ENCODE peak calls at places on chromosomes 13 and 19, in seven cellular contexts. One of them, this sample, is unnamed.

GRCh38 chr13:110403721-110404120 is 96.6 kb downstream of the COL4A2 start:
- DNase-seq in heart right ventricle: no peak
- DNase-seq in ovary: no peak
- DNase-seq in dorsolateral prefrontal cortex: no peak
- DNase-seq in brain microvascular endothelial cell: no peak
- DNase-seq in choroid plexus epithelial cell: peak
- DNase-seq in neural progenitor cell: no peak
- DNase-seq in this sample: no peak

GRCh38 chr13:99176309-99177276 is 24.1 kb upstream of the UBAC2 start:
- DNase-seq in heart right ventricle: peak
- DNase-seq in ovary: peak
- DNase-seq in dorsolateral prefrontal cortex: peak
- DNase-seq in brain microvascular endothelial cell: peak
- DNase-seq in choroid plexus epithelial cell: peak
- DNase-seq in neural progenitor cell: peak
- DNase-seq in this sample: peak

GRCh38 chr19:17641181-17641580 is 47.0 kb downstream of the UNC13A start:
- DNase-seq in heart right ventricle: no peak
- DNase-seq in ovary: no peak
- DNase-seq in dorsolateral prefrontal cortex: no peak
- DNase-seq in brain microvascular endothelial cell: no peak
- DNase-seq in choroid plexus epithelial cell: no peak
- DNase-seq in neural progenitor cell: no peak
- DNase-seq in this sample: no peak

GRCh38 chr13:93146584-93147292 is 79.9 kb upstream of the GPC6 start:
- DNase-seq in heart right ventricle: no peak
- DNase-seq in ovary: no peak
- DNase-seq in dorsolateral prefrontal cortex: no peak
- DNase-seq in brain microvascular endothelial cell: peak
- DNase-seq in choroid plexus epithelial cell: peak
- DNase-seq in neural progenitor cell: no peak
- DNase-seq in this sample: no peak

GRCh38 chr19:42322305-42322704 is 3.1 kb upstream of the MEGF8 start:
- DNase-seq in heart right ventricle: no peak
- DNase-seq in ovary: no peak
- DNase-seq in dorsolateral prefrontal cortex: no peak
- DNase-seq in brain microvascular endothelial cell: no peak
- DNase-seq in choroid plexus epithelial cell: no peak
- DNase-seq in neural progenitor cell: no peak
- DNase-seq in this sample: no peak

GRCh38 chr19:42191855-42192254 is 25.6 kb downstream of the DEDD2 start:
- DNase-seq in heart right ventricle: no peak
- DNase-seq in ovary: no peak
- DNase-seq in dorsolateral prefrontal cortex: no peak
- DNase-seq in brain microvascular endothelial cell: no peak
- DNase-seq in choroid plexus epithelial cell: peak
- DNase-seq in neural progenitor cell: no peak
- DNase-seq in this sample: no peak

GRCh38 chr13:35859981-35860380 is 271.2 kb downstream of the DCLK1 start:
- DNase-seq in heart right ventricle: no peak
- DNase-seq in ovary: no peak
- DNase-seq in dorsolateral prefrontal cortex: no peak
- DNase-seq in brain microvascular endothelial cell: no peak
- DNase-seq in choroid plexus epithelial cell: no peak
- DNase-seq in neural progenitor cell: no peak
- DNase-seq in this sample: no peak

GRCh38 chr13:70173236-70173959 is 65.1 kb upstream of the KLHL1 start:
- DNase-seq in heart right ventricle: no peak
- DNase-seq in ovary: no peak
- DNase-seq in dorsolateral prefrontal cortex: no peak
- DNase-seq in brain microvascular endothelial cell: no peak
- DNase-seq in choroid plexus epithelial cell: peak
- DNase-seq in neural progenitor cell: no peak
- DNase-seq in this sample: no peak

GRCh38 chr19:15640904-15641597 is 354 bp downstream of the CYP4F3 start:
- DNase-seq in heart right ventricle: no peak
- DNase-seq in ovary: no peak
- DNase-seq in dorsolateral prefrontal cortex: no peak
- DNase-seq in brain microvascular endothelial cell: no peak
- DNase-seq in choroid plexus epithelial cell: no peak
- DNase-seq in neural progenitor cell: no peak
- DNase-seq in this sample: no peak

GRCh38 chr19:16587031-16588023 is 15.1 kb upstream of the SLC35E1 start:
- DNase-seq in heart right ventricle: no peak
- DNase-seq in ovary: no peak
- DNase-seq in dorsolateral prefrontal cortex: no peak
- DNase-seq in brain microvascular endothelial cell: peak
- DNase-seq in choroid plexus epithelial cell: peak
- DNase-seq in neural progenitor cell: no peak
- DNase-seq in this sample: no peak

GRCh38 chr13:113275387-113275786 is 21.7 kb upstream of the LAMP1 start:
- DNase-seq in heart right ventricle: no peak
- DNase-seq in ovary: peak
- DNase-seq in dorsolateral prefrontal cortex: no peak
- DNase-seq in brain microvascular endothelial cell: peak
- DNase-seq in choroid plexus epithelial cell: peak
- DNase-seq in neural progenitor cell: peak
- DNase-seq in this sample: no peak

GRCh38 chr13:43285891-43286602 is 262.7 kb downstream of the DNAJC15 start:
- DNase-seq in heart right ventricle: no peak
- DNase-seq in ovary: no peak
- DNase-seq in dorsolateral prefrontal cortex: peak
- DNase-seq in brain microvascular endothelial cell: peak
- DNase-seq in choroid plexus epithelial cell: peak
- DNase-seq in neural progenitor cell: peak
- DNase-seq in this sample: no peak

GRCh38 chr19:52935434-52935833 is 12.2 kb upstream of the ZNF888 start:
- DNase-seq in heart right ventricle: no peak
- DNase-seq in ovary: no peak
- DNase-seq in dorsolateral prefrontal cortex: no peak
- DNase-seq in brain microvascular endothelial cell: peak
- DNase-seq in choroid plexus epithelial cell: peak
- DNase-seq in neural progenitor cell: no peak
- DNase-seq in this sample: no peak

GRCh38 chr13:49399801-49400472 is 43.9 kb downstream of the CAB39L start:
- DNase-seq in heart right ventricle: no peak
- DNase-seq in ovary: no peak
- DNase-seq in dorsolateral prefrontal cortex: no peak
- DNase-seq in brain microvascular endothelial cell: no peak
- DNase-seq in choroid plexus epithelial cell: no peak
- DNase-seq in neural progenitor cell: no peak
- DNase-seq in this sample: no peak

GRCh38 chr13:102302534-102302933 is 99.3 kb downstream of the FGF14 start:
- DNase-seq in heart right ventricle: no peak
- DNase-seq in ovary: no peak
- DNase-seq in dorsolateral prefrontal cortex: no peak
- DNase-seq in brain microvascular endothelial cell: no peak
- DNase-seq in choroid plexus epithelial cell: no peak
- DNase-seq in neural progenitor cell: no peak
- DNase-seq in this sample: no peak

GRCh38 chr13:36082396-36082795 is 48.8 kb downstream of the DCLK1 start:
- DNase-seq in heart right ventricle: no peak
- DNase-seq in ovary: no peak
- DNase-seq in dorsolateral prefrontal cortex: no peak
- DNase-seq in brain microvascular endothelial cell: no peak
- DNase-seq in choroid plexus epithelial cell: no peak
- DNase-seq in neural progenitor cell: no peak
- DNase-seq in this sample: no peak

GRCh38 chr19:50333737-50334617 is 4.8 kb upstream of the KCNC3 start:
- DNase-seq in heart right ventricle: peak
- DNase-seq in ovary: peak
- DNase-seq in dorsolateral prefrontal cortex: peak
- DNase-seq in brain microvascular endothelial cell: no peak
- DNase-seq in choroid plexus epithelial cell: no peak
- DNase-seq in neural progenitor cell: peak
- DNase-seq in this sample: peak

GRCh38 chr13:27038323-27038722 is 133.3 kb downstream of the USP12 start:
- DNase-seq in heart right ventricle: no peak
- DNase-seq in ovary: no peak
- DNase-seq in dorsolateral prefrontal cortex: no peak
- DNase-seq in brain microvascular endothelial cell: peak
- DNase-seq in choroid plexus epithelial cell: peak
- DNase-seq in neural progenitor cell: no peak
- DNase-seq in this sample: no peak

GRCh38 chr19:392375-392970 is 16.5 kb downstream of the C2CD4C start:
- DNase-seq in heart right ventricle: no peak
- DNase-seq in ovary: no peak
- DNase-seq in dorsolateral prefrontal cortex: no peak
- DNase-seq in brain microvascular endothelial cell: no peak
- DNase-seq in choroid plexus epithelial cell: no peak
- DNase-seq in neural progenitor cell: no peak
- DNase-seq in this sample: peak

GRCh38 chr13:30567072-30567471 is 50.6 kb upstream of the USPL1 start:
- DNase-seq in heart right ventricle: no peak
- DNase-seq in ovary: no peak
- DNase-seq in dorsolateral prefrontal cortex: no peak
- DNase-seq in brain microvascular endothelial cell: no peak
- DNase-seq in choroid plexus epithelial cell: no peak
- DNase-seq in neural progenitor cell: no peak
- DNase-seq in this sample: no peak

GRCh38 chr19:4208385-4209094 is 20.8 kb upstream of the EBI3 start:
- DNase-seq in heart right ventricle: no peak
- DNase-seq in ovary: no peak
- DNase-seq in dorsolateral prefrontal cortex: no peak
- DNase-seq in brain microvascular endothelial cell: peak
- DNase-seq in choroid plexus epithelial cell: peak
- DNase-seq in neural progenitor cell: peak
- DNase-seq in this sample: no peak

DNA sequence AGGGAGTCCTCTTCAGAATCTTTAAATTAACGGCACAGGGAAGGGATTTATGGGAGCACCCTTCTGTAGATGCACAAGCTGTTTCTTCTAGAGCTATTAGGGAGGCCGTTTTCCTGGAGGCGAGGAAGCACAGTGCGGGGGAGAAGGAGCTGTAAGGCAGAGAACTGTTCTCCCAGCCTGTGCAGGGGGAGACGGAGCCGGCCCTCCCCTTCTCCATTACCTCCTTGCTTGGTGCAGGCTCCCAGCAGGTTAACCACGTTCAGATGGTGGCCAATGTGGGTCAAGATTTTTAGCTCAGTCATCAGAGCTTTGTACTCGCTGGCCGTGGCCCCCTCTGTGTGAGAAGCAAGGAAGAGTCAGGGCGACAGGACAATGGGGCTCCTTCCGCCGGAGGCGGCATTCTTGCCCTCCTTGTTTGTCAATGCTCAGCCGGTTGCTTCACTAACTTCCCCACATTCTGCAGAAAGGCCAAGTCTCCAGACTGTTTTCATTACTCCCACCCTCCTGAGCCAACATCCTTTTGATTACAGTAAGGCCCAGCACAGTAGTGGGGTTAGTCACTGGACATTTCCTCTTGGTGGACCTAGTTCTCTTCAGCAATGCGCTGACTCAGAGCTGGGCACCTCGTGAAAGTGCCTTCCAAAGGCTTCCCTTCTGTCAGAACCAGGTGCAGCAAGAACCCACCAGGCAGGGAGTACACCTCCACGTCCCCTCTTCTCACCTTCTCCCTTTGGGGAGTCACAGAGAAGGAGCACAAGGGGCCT is 165.4 kb downstream of the FLT1 start:
- DNase-seq in heart right ventricle: peak
- DNase-seq in ovary: peak
- DNase-seq in dorsolateral prefrontal cortex: no peak
- DNase-seq in brain microvascular endothelial cell: peak
- DNase-seq in choroid plexus epithelial cell: peak
- DNase-seq in neural progenitor cell: peak
- DNase-seq in this sample: no peak
- TF ChIP-seq CTCF in heart right ventricle: no peak
- TF ChIP-seq CTCF in ovary: no peak
- TF ChIP-seq CTCF in dorsolateral prefrontal cortex: no peak
- TF ChIP-seq CTCF in brain microvascular endothelial cell: no peak
- TF ChIP-seq CTCF in choroid plexus epithelial cell: no peak
- TF ChIP-seq CTCF in neural progenitor cell: no peak
- TF ChIP-seq CTCF in this sample: no peak

DNA sequence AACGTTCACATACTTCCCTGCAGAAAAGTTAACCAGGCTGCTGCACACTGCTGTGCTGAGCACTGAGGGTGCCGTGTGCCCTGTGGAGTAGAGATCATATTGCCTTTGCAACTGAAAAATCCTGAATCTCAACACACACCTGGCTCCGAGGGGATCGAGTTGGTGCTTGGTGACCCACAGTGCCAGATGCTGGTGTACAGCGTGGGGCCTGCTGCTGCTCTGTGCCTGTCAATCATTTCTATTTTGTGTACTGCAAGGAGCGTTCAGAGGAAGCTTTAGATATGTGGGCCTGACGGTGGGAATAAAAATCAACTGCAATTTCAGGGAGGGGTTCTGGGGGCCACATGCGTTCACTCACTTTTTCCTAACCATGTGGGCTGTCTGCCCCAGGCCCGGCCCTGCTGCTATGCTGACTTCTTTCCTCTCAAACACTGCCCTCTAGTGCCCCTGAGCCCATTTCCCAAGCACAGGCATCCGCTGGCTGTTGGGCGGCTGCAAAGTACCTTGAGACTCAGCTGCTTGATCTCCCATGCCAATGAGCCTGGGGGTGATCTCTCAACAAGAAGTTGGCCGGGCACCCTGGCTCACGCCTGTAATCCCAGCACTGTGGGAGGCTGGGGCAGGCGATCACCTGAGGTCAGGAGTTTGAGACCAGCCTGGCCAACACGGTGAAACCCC is 9.7 kb upstream of the LENG8 start:
- DNase-seq in heart right ventricle: no peak
- DNase-seq in ovary: no peak
- DNase-seq in dorsolateral prefrontal cortex: no peak
- DNase-seq in brain microvascular endothelial cell: peak
- DNase-seq in choroid plexus epithelial cell: peak
- DNase-seq in neural progenitor cell: peak
- DNase-seq in this sample: no peak
- TF ChIP-seq CTCF in heart right ventricle: peak
- TF ChIP-seq CTCF in ovary: no peak
- TF ChIP-seq CTCF in dorsolateral prefrontal cortex: peak
- TF ChIP-seq CTCF in brain microvascular endothelial cell: peak
- TF ChIP-seq CTCF in choroid plexus epithelial cell: peak
- TF ChIP-seq CTCF in neural progenitor cell: peak
- TF ChIP-seq CTCF in this sample: no peak

DNA sequence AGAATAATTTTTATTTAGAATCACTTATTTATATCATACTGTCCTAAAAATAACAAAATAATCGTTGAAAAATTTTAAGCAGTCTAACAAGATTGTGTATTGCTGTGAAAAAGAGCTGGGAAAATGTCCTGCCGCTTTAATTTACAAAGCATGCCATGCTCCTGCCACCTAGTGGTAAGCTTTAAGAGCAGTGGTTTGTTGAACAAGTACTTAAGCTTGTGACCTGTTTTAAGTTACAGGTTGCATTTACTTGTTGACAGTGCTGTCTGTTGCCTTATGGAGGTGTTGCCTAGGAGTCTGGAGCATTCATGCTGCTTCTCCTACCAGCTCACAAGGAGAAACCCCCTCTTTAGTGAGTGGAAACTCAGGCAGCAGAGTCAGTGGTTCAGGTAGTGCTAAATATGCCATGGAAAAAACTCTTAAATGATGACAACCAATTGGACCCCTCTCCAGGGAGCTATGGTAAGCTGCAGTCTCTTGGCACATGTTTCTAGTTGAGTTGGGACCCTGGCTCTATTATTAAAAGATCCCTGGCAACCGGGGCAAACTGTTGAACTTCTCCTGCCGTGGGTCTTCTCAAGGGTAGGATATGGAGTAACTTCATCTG is 68.4 kb downstream of the SPATA13 start:
- DNase-seq in heart right ventricle: peak
- DNase-seq in ovary: no peak
- DNase-seq in dorsolateral prefrontal cortex: peak
- DNase-seq in brain microvascular endothelial cell: peak
- DNase-seq in choroid plexus epithelial cell: peak
- DNase-seq in neural progenitor cell: peak
- DNase-seq in this sample: no peak
- TF ChIP-seq CTCF in heart right ventricle: peak
- TF ChIP-seq CTCF in ovary: peak
- TF ChIP-seq CTCF in dorsolateral prefrontal cortex: peak
- TF ChIP-seq CTCF in brain microvascular endothelial cell: peak
- TF ChIP-seq CTCF in choroid plexus epithelial cell: peak
- TF ChIP-seq CTCF in neural progenitor cell: peak
- TF ChIP-seq CTCF in this sample: peak

GRCh38 chr19:46824887-46825730 is 25.5 kb downstream of the AP2S1 start:
- DNase-seq in heart right ventricle: no peak
- DNase-seq in ovary: no peak
- DNase-seq in dorsolateral prefrontal cortex: no peak
- DNase-seq in brain microvascular endothelial cell: no peak
- DNase-seq in choroid plexus epithelial cell: peak
- DNase-seq in neural progenitor cell: no peak
- DNase-seq in this sample: no peak
- TF ChIP-seq CTCF in heart right ventricle: no peak
- TF ChIP-seq CTCF in ovary: no peak
- TF ChIP-seq CTCF in dorsolateral prefrontal cortex: no peak
- TF ChIP-seq CTCF in brain microvascular endothelial cell: no peak
- TF ChIP-seq CTCF in choroid plexus epithelial cell: peak
- TF ChIP-seq CTCF in neural progenitor cell: no peak
- TF ChIP-seq CTCF in this sample: no peak